ENCODE peak calls at places on chromosomes 3 and 15, in four cellular contexts. U is ACHN, A is activated gamma-delta T cell treated with Interleukin-2 at 50 U/mL for 16 hours, D is Ammon's horn. T is an unnamed sample.

GRCh38 chr3:123026551-123027291 is 842 bp downstream of the SEMA5B start:
- DNase-seq in U (no peak), D (no peak), A (no peak), T (no peak)

GRCh38 chr3:143644370-143645089 is 203.7 kb downstream of the SLC9A9 start:
- DNase-seq in D (peak; percentile 64), A (peak; percentile 7), U (peak; percentile 63), T (no peak)

GRCh38 chr3:61371123-61371522 is 119.9 kb upstream of the FHIT start:
- DNase-seq in A (no peak), U (peak; percentile 38), D (no peak), T (no peak)

GRCh38 chr3:190012784-190013183 is 107.9 kb downstream of the P3H2 start:
- DNase-seq in A (no peak), U (peak; percentile 38), D (no peak), T (no peak)

GRCh38 chr15:71792521-71792920 is 17.8 kb upstream of the NR2E3 start:
- DNase-seq in U (no peak), D (no peak), A (no peak), T (no peak)

GRCh38 chr3:125622381-125622788 is 27.1 kb upstream of the OSBPL11 start:
- DNase-seq in U (no peak), A (no peak), D (peak; percentile 78), T (peak; percentile 87)

GRCh38 chr15:71761649-71762048 is 48.7 kb upstream of the NR2E3 start:
- DNase-seq in D (no peak), U (peak; percentile 80), A (no peak), T (no peak)

GRCh38 chr15:57134877-57135276 is 216.4 kb downstream of the TCF12 start:
- DNase-seq in U (no peak), D (no peak), A (no peak), T (no peak)

GRCh38 chr3:129624347-129625070 is 18.0 kb upstream of the PLXND1 start:
- DNase-seq in D (peak; percentile 23), U (no peak), A (no peak), T (peak; percentile 70)

GRCh38 chr3:168968611-168969010 is 694.9 kb downstream of the MECOM start:
- DNase-seq in A (no peak), U (no peak), D (no peak), T (no peak)

GRCh38 chr3:18223591-18224338 is 201.4 kb downstream of the SATB1 start:
- DNase-seq in A (no peak), U (no peak), D (peak; percentile 69), T (no peak)

GRCh38 chr15:58096529-58097084 is 31.1 kb upstream of the ALDH1A2 start:
- DNase-seq in U (no peak), A (no peak), D (no peak), T (no peak)

GRCh38 chr3:50128001-50128400 is 27.1 kb upstream of the SEMA3F start:
- DNase-seq in D (no peak), A (no peak), U (no peak), T (no peak)

GRCh38 chr3:52026016-52026415 is 30.3 kb upstream of the RPL29 start:
- DNase-seq in A (no peak), D (no peak), U (no peak), T (no peak)

GRCh38 chr3:26271848-26272247 is 350.7 kb upstream of the LRRC3B start:
- DNase-seq in A (no peak), U (no peak), D (no peak), T (no peak)

GRCh38 chr3:72625616-72626337 is 222.5 kb downstream of the SHQ1 start:
- DNase-seq in A (no peak), D (no peak), U (peak; percentile 87), T (no peak)

GRCh38 chr3:116339441-116340028 is 105.8 kb downstream of the LSAMP start:
- DNase-seq in D (peak; percentile 36), A (no peak), U (no peak), T (no peak)

GRCh38 chr15:98735895-98736617 is 87.7 kb downstream of the IGF1R start:
- DNase-seq in U (no peak), A (no peak), D (no peak), T (no peak)

GRCh38 chr3:129502641-129503386 is 25.6 kb upstream of the RHO start:
- DNase-seq in D (no peak), U (no peak), A (no peak), T (no peak)

GRCh38 chr15:52228928-52229327 is 37.7 kb upstream of the GNB5 start:
- DNase-seq in U (peak; percentile 29), A (no peak), D (no peak), T (no peak)

GRCh38 chr3:23435318-23435717 is 232.2 kb downstream of the UBE2E2 start:
- DNase-seq in D (no peak), U (no peak), A (no peak), T (no peak)

GRCh38 chr3:8239718-8240698 is 261.6 kb upstream of the LMCD1 start:
- DNase-seq in A (peak; percentile 11), U (peak; percentile 34), D (peak; percentile 78), T (no peak)

GRCh38 chr3:153285194-153285641 is 123.2 kb downstream of the RAP2B start:
- DNase-seq in U (no peak), A (no peak), D (no peak), T (no peak)

GRCh38 chr15:39219608-39220007 is 361.3 kb upstream of the THBS1 start:
- DNase-seq in U (no peak), A (no peak), D (no peak), T (no peak)

GRCh38 chr3:194824676-194825075 is 139.0 kb downstream of the FAM43A start:
- DNase-seq in D (no peak), U (no peak), A (no peak), T (no peak)

GRCh38 chr15:68441045-68441743 is 9.2 kb upstream of the ITGA11 start:
- DNase-seq in D (no peak), A (no peak), U (no peak), T (peak; percentile 47)

GRCh38 chr3:170778240-170779217 is 91.5 kb downstream of the RPL22L1 start:
- DNase-seq in A (no peak), D (no peak), U (no peak), T (no peak)

GRCh38 chr3:110067527-110067926 is 730.2 kb upstream of the DPPA4 start:
- DNase-seq in D (no peak), A (no peak), U (no peak), T (no peak)